ENCODE peak calls at places on chromosome 3, in seven cellular contexts. One of them, this sample, is unnamed.

GRCh38 chr3:194273396-194274310 is 77.5 kb downstream of the CPN2 start:
- DNase-seq in IMR-90: no peak
- DNase-seq in mesendoderm: no peak
- DNase-seq in neuronal stem cell: no peak
- DNase-seq in mesenchymal stem cell: no peak
- DNase-seq in H1: no peak
- DNase-seq in trophoblast cell: no peak
- DNase-seq in this sample: peak; percentile 29

GRCh38 chr3:181794036-181794790 is 82.5 kb downstream of the SOX2 start:
- DNase-seq in IMR-90: no peak
- DNase-seq in mesendoderm: no peak
- DNase-seq in neuronal stem cell: peak; percentile 21
- DNase-seq in mesenchymal stem cell: no peak
- DNase-seq in H1: no peak
- DNase-seq in trophoblast cell: no peak
- DNase-seq in this sample: no peak

GRCh38 chr3:148992027-148992634 is 791 bp downstream of the GYG1 start:
- DNase-seq in IMR-90: no peak
- DNase-seq in mesendoderm: peak; percentile 40
- DNase-seq in neuronal stem cell: peak; percentile 15
- DNase-seq in mesenchymal stem cell: peak; percentile 66
- DNase-seq in H1: peak; percentile 59
- DNase-seq in trophoblast cell: peak; percentile 31
- DNase-seq in this sample: peak; percentile 44

GRCh38 chr3:192821161-192821560 is 93.8 kb upstream of the FGF12 start:
- DNase-seq in IMR-90: no peak
- DNase-seq in mesendoderm: no peak
- DNase-seq in neuronal stem cell: no peak
- DNase-seq in mesenchymal stem cell: no peak
- DNase-seq in H1: no peak
- DNase-seq in trophoblast cell: peak; percentile 63
- DNase-seq in this sample: no peak

GRCh38 chr3:39146083-39146501 is 7.3 kb downstream of the CSRNP1 start:
- DNase-seq in IMR-90: no peak
- DNase-seq in mesendoderm: no peak
- DNase-seq in neuronal stem cell: no peak
- DNase-seq in mesenchymal stem cell: peak; percentile 65
- DNase-seq in H1: no peak
- DNase-seq in trophoblast cell: peak; percentile 66
- DNase-seq in this sample: peak; percentile 29

GRCh38 chr3:46986055-46986730 is 6.7 kb downstream of the NBEAL2 start:
- DNase-seq in IMR-90: no peak
- DNase-seq in mesendoderm: no peak
- DNase-seq in neuronal stem cell: no peak
- DNase-seq in mesenchymal stem cell: no peak
- DNase-seq in H1: no peak
- DNase-seq in trophoblast cell: no peak
- DNase-seq in this sample: no peak

GRCh38 chr3:71208273-71209095 is 375.0 kb downstream of the FOXP1 start:
- DNase-seq in IMR-90: peak; percentile 33
- DNase-seq in mesendoderm: peak; percentile 70
- DNase-seq in neuronal stem cell: no peak
- DNase-seq in mesenchymal stem cell: peak; percentile 85
- DNase-seq in H1: no peak
- DNase-seq in trophoblast cell: peak; percentile 28
- DNase-seq in this sample: no peak

GRCh38 chr3:129633751-129634481 is 27.4 kb upstream of the PLXND1 start:
- DNase-seq in IMR-90: no peak
- DNase-seq in mesendoderm: peak; percentile 47
- DNase-seq in neuronal stem cell: no peak
- DNase-seq in mesenchymal stem cell: no peak
- DNase-seq in H1: no peak
- DNase-seq in trophoblast cell: peak; percentile 82
- DNase-seq in this sample: no peak

GRCh38 chr3:180690061-180690460 is 10.8 kb upstream of the CCDC39 start:
- DNase-seq in IMR-90: no peak
- DNase-seq in mesendoderm: no peak
- DNase-seq in neuronal stem cell: no peak
- DNase-seq in mesenchymal stem cell: no peak
- DNase-seq in H1: no peak
- DNase-seq in trophoblast cell: no peak
- DNase-seq in this sample: no peak

GRCh38 chr3:14549256-14549931 is 9.3 kb upstream of the GRIP2 start:
- DNase-seq in IMR-90: peak; percentile 25
- DNase-seq in mesendoderm: no peak
- DNase-seq in neuronal stem cell: no peak
- DNase-seq in mesenchymal stem cell: peak; percentile 26
- DNase-seq in H1: no peak
- DNase-seq in trophoblast cell: peak; percentile 20
- DNase-seq in this sample: no peak

GRCh38 chr3:31572605-31573459 is 40.1 kb downstream of the STT3B start:
- DNase-seq in IMR-90: no peak
- DNase-seq in mesendoderm: peak; percentile 32
- DNase-seq in neuronal stem cell: no peak
- DNase-seq in mesenchymal stem cell: no peak
- DNase-seq in H1: no peak
- DNase-seq in trophoblast cell: no peak
- DNase-seq in this sample: no peak

GRCh38 chr3:120200836-120201235 is 84.2 kb downstream of the GPR156 start:
- DNase-seq in IMR-90: no peak
- DNase-seq in mesendoderm: no peak
- DNase-seq in neuronal stem cell: no peak
- DNase-seq in mesenchymal stem cell: no peak
- DNase-seq in H1: no peak
- DNase-seq in trophoblast cell: no peak
- DNase-seq in this sample: no peak

GRCh38 chr3:5038243-5038642 is 59.0 kb downstream of the BHLHE40 start:
- DNase-seq in IMR-90: no peak
- DNase-seq in mesendoderm: no peak
- DNase-seq in neuronal stem cell: no peak
- DNase-seq in mesenchymal stem cell: no peak
- DNase-seq in H1: no peak
- DNase-seq in trophoblast cell: no peak
- DNase-seq in this sample: no peak

GRCh38 chr3:46469680-46470357 is 5.1 kb upstream of the LTF start:
- DNase-seq in IMR-90: no peak
- DNase-seq in mesendoderm: no peak
- DNase-seq in neuronal stem cell: no peak
- DNase-seq in mesenchymal stem cell: no peak
- DNase-seq in H1: peak; percentile 27
- DNase-seq in trophoblast cell: no peak
- DNase-seq in this sample: peak; percentile 10

GRCh38 chr3:22007376-22007775 is 256.4 kb upstream of the ZNF385D start:
- DNase-seq in IMR-90: no peak
- DNase-seq in mesendoderm: no peak
- DNase-seq in neuronal stem cell: no peak
- DNase-seq in mesenchymal stem cell: no peak
- DNase-seq in H1: no peak
- DNase-seq in trophoblast cell: peak; percentile 90
- DNase-seq in this sample: no peak

GRCh38 chr3:87036671-87037070 is 45.7 kb upstream of the VGLL3 start:
- DNase-seq in IMR-90: no peak
- DNase-seq in mesendoderm: peak; percentile 7
- DNase-seq in neuronal stem cell: no peak
- DNase-seq in mesenchymal stem cell: no peak
- DNase-seq in H1: no peak
- DNase-seq in trophoblast cell: peak; percentile 95
- DNase-seq in this sample: no peak

GRCh38 chr3:57911588-57911987 is 96.6 kb upstream of the FLNB start:
- DNase-seq in IMR-90: peak; percentile 18
- DNase-seq in mesendoderm: no peak
- DNase-seq in neuronal stem cell: no peak
- DNase-seq in mesenchymal stem cell: peak; percentile 51
- DNase-seq in H1: no peak
- DNase-seq in trophoblast cell: peak; percentile 41
- DNase-seq in this sample: no peak

GRCh38 chr3:95797081-95797480 is 1017.3 kb upstream of the EPHA6 start:
- DNase-seq in IMR-90: no peak
- DNase-seq in mesendoderm: no peak
- DNase-seq in neuronal stem cell: no peak
- DNase-seq in mesenchymal stem cell: no peak
- DNase-seq in H1: no peak
- DNase-seq in trophoblast cell: no peak
- DNase-seq in this sample: no peak

DNA sequence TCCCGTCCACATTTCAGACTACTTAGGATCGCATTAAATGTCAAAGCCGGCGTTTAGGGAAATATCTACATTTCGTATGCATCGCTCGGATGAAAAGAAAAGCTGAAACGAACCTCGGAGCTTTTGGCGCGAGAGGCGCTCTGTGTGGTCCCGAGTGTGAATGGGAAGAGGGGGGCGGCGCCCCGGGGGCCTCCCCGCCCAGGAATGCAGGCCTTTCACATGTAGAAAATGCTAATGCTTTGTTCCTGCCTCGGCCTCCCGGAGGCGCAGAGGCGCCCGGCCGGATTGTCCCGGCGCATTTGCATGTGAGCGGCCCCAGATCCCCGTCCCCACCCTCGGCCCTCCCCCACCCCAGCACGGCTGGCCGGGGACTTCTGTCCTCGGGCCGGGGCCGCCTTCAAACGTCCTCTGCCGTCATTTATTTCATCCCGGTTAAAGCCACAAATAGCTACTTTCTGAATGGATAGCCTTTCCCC is 37.0 kb upstream of the TRIM71 start:
- DNase-seq in IMR-90: peak; percentile 16
- DNase-seq in mesendoderm: peak; percentile 99
- DNase-seq in neuronal stem cell: peak; percentile 94
- DNase-seq in mesenchymal stem cell: peak; percentile 56
- DNase-seq in H1: peak; percentile 96
- DNase-seq in trophoblast cell: no peak
- DNase-seq in this sample: peak; percentile 98
- H3K9ac ChIP-seq in IMR-90: no peak overlapping the region
- H3K9ac ChIP-seq in mesendoderm: peak overlapping the region; percentile 92
- H3K9ac ChIP-seq in neuronal stem cell: no peak overlapping the region
- H3K9ac ChIP-seq in mesenchymal stem cell: peak overlapping the region; percentile 74
- H3K9ac ChIP-seq in H1: peak overlapping the region; percentile 88
- H3K9ac ChIP-seq in trophoblast cell: peak overlapping the region; percentile 56
- H3K9ac ChIP-seq in this sample: peak overlapping the region; percentile 75

DNA sequence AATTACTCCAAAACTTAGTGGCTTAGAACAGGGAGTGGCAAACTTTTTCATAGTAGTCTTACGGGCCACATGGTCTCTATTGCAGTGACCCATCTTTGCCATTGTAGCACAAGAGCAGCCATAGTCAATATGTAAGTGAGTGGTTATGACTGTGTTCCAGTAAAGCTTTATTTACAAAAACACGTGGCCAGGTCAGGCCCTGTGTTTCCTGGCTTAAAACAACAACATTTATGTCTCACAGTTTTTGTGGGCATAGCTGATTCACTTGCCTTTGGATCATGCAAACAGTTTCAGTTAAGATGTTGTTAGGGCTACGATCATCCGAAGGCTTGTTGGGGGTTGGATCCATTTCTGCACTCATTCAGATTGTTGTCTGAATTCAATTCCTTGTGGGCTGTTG is 103.8 kb downstream of the CHCHD6 start:
- DNase-seq in IMR-90: peak; percentile 40
- DNase-seq in mesendoderm: no peak
- DNase-seq in neuronal stem cell: no peak
- DNase-seq in mesenchymal stem cell: peak; percentile 24
- DNase-seq in H1: no peak
- DNase-seq in trophoblast cell: no peak
- DNase-seq in this sample: no peak
- H4K8ac ChIP-seq in IMR-90: no peak overlapping the region
- H4K8ac ChIP-seq in mesendoderm: no peak overlapping the region
- H4K8ac ChIP-seq in neuronal stem cell: no peak overlapping the region
- H4K8ac ChIP-seq in mesenchymal stem cell: no peak overlapping the region
- H4K8ac ChIP-seq in H1: no peak overlapping the region
- H4K8ac ChIP-seq in trophoblast cell: no peak overlapping the region
- H4K8ac ChIP-seq in this sample: no peak overlapping the region

GRCh38 chr3:49162751-49163419 is 3.2 kb downstream of the CCDC71 start:
- DNase-seq in IMR-90: no peak
- DNase-seq in mesendoderm: no peak
- DNase-seq in neuronal stem cell: no peak
- DNase-seq in mesenchymal stem cell: no peak
- DNase-seq in H1: no peak
- DNase-seq in trophoblast cell: no peak
- DNase-seq in this sample: no peak

GRCh38 chr3:49163609-49164008 is 2.5 kb downstream of the CCDC71 start:
- DNase-seq in IMR-90: no peak
- DNase-seq in mesendoderm: no peak
- DNase-seq in neuronal stem cell: no peak
- DNase-seq in mesenchymal stem cell: no peak
- DNase-seq in H1: no peak
- DNase-seq in trophoblast cell: no peak
- DNase-seq in this sample: no peak

GRCh38 chr3:49166752-49167556 is 823 bp upstream of the CCDC71 start:
- DNase-seq in IMR-90: no peak
- DNase-seq in mesendoderm: no peak
- DNase-seq in neuronal stem cell: no peak
- DNase-seq in mesenchymal stem cell: no peak
- DNase-seq in H1: no peak
- DNase-seq in trophoblast cell: no peak
- DNase-seq in this sample: no peak

GRCh38 chr3:49164983-49165720 is 979 bp downstream of the CCDC71 start:
- DNase-seq in IMR-90: no peak
- DNase-seq in mesendoderm: peak; percentile 52
- DNase-seq in neuronal stem cell: no peak
- DNase-seq in mesenchymal stem cell: peak; percentile 12
- DNase-seq in H1: no peak
- DNase-seq in trophoblast cell: peak; percentile 96
- DNase-seq in this sample: no peak

DNA sequence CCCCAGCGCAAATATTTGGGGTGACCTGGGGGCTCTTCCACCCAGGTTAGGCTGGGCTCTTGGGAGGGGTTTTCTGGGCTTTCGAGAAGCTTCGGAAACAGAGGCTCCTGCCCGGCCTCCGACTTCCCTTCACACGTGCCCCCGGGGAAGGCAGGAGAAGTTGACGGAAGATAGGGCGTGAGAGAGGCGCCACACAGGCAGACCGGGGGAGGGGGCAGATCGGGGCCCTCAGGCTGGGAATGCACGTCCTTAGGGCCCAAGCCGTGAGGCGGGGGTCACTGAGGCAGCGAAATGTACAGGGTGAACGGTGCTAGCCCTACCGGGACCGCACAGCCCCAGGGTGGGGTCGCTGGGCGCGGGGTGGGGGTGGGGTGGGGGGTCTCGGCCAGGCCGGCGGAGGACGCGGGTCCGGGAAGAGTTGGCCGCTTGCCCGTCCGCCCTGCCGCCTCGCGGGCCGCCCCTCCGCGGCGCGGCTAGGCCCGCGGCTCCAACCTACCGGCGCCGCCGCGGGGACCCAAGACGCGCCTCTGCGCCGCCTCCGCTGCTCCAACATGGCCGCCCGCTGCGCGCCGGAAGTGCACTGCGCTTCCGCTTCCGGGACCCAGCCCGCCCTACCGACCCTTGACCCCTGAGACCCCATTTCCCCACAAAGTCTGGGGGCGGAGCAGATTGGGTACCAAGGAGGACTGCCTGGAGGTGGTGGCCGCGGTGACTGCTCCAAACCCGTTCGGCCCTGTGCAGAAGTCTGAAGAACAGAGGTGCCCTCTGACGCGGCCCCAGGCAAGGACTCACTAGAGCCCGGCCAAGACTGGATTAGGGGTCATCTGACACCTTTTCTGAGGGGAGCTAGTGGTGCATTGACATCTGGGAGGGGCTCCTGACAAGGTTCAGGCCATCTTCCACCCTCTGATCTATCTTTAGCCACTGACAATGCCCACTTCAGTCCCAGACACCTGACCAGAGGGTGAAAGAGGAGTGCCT is at the start of gene CCDC71:
- DNase-seq in IMR-90: peak; percentile 51
- DNase-seq in mesendoderm: peak; percentile 74
- DNase-seq in neuronal stem cell: no peak
- DNase-seq in mesenchymal stem cell: peak; percentile 61
- DNase-seq in H1: peak; percentile 90
- DNase-seq in trophoblast cell: peak; percentile 68
- DNase-seq in this sample: peak; percentile 79
- H3K9ac ChIP-seq in IMR-90: peak within 1 kb of the TSS; percentile 92
- H3K9ac ChIP-seq in mesendoderm: peak within 1 kb of the TSS; percentile 95
- H3K9ac ChIP-seq in neuronal stem cell: peak within 1 kb of the TSS; percentile 91
- H3K9ac ChIP-seq in mesenchymal stem cell: peak within 1 kb of the TSS; percentile 91
- H3K9ac ChIP-seq in H1: peak within 1 kb of the TSS; percentile 83
- H3K9ac ChIP-seq in trophoblast cell: peak within 1 kb of the TSS; percentile 82
- H3K9ac ChIP-seq in this sample: peak within 1 kb of the TSS; percentile 90

GRCh38 chr3:179005213-179005612 is 66.4 kb downstream of the ZMAT3 start:
- DNase-seq in IMR-90: no peak
- DNase-seq in mesendoderm: no peak
- DNase-seq in neuronal stem cell: no peak
- DNase-seq in mesenchymal stem cell: no peak
- DNase-seq in H1: no peak
- DNase-seq in trophoblast cell: no peak
- DNase-seq in this sample: no peak
- H4K8ac ChIP-seq in IMR-90: no peak overlapping the region
- H4K8ac ChIP-seq in mesendoderm: no peak overlapping the region
- H4K8ac ChIP-seq in neuronal stem cell: no peak overlapping the region
- H4K8ac ChIP-seq in mesenchymal stem cell: no peak overlapping the region
- H4K8ac ChIP-seq in H1: no peak overlapping the region
- H4K8ac ChIP-seq in trophoblast cell: no peak overlapping the region
- H4K8ac ChIP-seq in this sample: no peak overlapping the region

This sample was measured in H9.